ENCODE peak calls at places on chromosome 21, in seven cellular contexts. I is T-helper 17 cell, A is GDM1, Y is C1 segment of cervical spinal cord, L is KBM-7, B is WTC11, F is non-pigmented ciliary epithelial cell. T is an unnamed sample.

GRCh38 chr21:25031750-25032149 is 575.5 kb downstream of the MRPL39 start:
- DNase-seq in L (no peak), Y (no peak), A (no peak), F (no peak), B (no peak), I (no peak), T (no peak)

GRCh38 chr21:31284797-31285397 is 59.2 kb downstream of the TIAM1 start:
- DNase-seq in L (no peak), B (no peak), A (no peak), F (no peak), Y (no peak), I (no peak), T (no peak)

GRCh38 chr21:46153259-46154154 is 1.9 kb downstream of the FTCD start:
- DNase-seq in L (peak; percentile 69), F (no peak), A (no peak), B (peak; percentile 87), I (no peak), Y (peak; percentile 16), T (peak; percentile 23)

GRCh38 chr21:35072960-35073359 is 23.9 kb upstream of the RUNX1 start:
- DNase-seq in A (no peak), Y (no peak), B (no peak), I (no peak), F (no peak), L (no peak), T (no peak)

GRCh38 chr21:41365377-41366107 is 3.7 kb downstream of the MX2 start:
- DNase-seq in A (no peak), B (no peak), Y (no peak), I (no peak), F (no peak), L (no peak), T (no peak)

GRCh38 chr21:35648512-35648911 is 411.8 kb downstream of the SETD4 start:
- DNase-seq in I (no peak), B (no peak), A (no peak), L (no peak), Y (no peak), F (no peak), T (no peak)

GRCh38 chr21:44606495-44606894 is 5.4 kb upstream of the KRTAP10-8 start:
- DNase-seq in L (no peak), B (no peak), F (no peak), Y (no peak), A (no peak), I (no peak), T (no peak)

GRCh38 chr21:39927304-39927886 is 60.2 kb downstream of the PCP4 start:
- DNase-seq in Y (no peak), L (no peak), I (no peak), F (no peak), A (no peak), B (no peak), T (no peak)

GRCh38 chr21:36881223-36881622 is 85.2 kb downstream of the HLCS start:
- DNase-seq in F (peak; percentile 54), Y (no peak), I (no peak), L (no peak), B (no peak), A (no peak), T (no peak)

GRCh38 chr21:42782723-42783247 is 96.6 kb downstream of the WDR4 start:
- DNase-seq in Y (no peak), B (no peak), L (no peak), I (no peak), A (no peak), F (no peak), T (no peak)

GRCh38 chr21:16454371-16454770 is 724.6 kb downstream of the USP25 start:
- DNase-seq in A (no peak), B (no peak), L (no peak), F (no peak), Y (no peak), I (no peak), T (no peak)

GRCh38 chr21:45447821-45448220 is 42.9 kb downstream of the COL18A1 start:
- DNase-seq in F (no peak), Y (no peak), B (no peak), L (no peak), I (no peak), A (no peak), T (no peak)

GRCh38 chr21:32368386-32368785 is 24.4 kb downstream of the URB1 start:
- DNase-seq in I (no peak), Y (no peak), F (peak; percentile 41), A (no peak), B (no peak), L (no peak), T (no peak)

GRCh38 chr21:45562965-45563364 is 20.7 kb upstream of the SLC19A1 start:
- DNase-seq in B (no peak), A (no peak), L (no peak), F (no peak), Y (no peak), I (no peak), T (no peak)

GRCh38 chr21:32307706-32308105 is 9.1 kb downstream of the MRAP start:
- DNase-seq in B (no peak), L (no peak), Y (no peak), F (peak; percentile 13), I (no peak), A (no peak), T (no peak)

T was measured in T-helper 2 cell.